ENCODE peak calls at places on chromosomes 16 and 17, in four cellular contexts. One of them, this sample, is unnamed. For H3K27me3, the result is how much of the 10 kb centered on the place peaks cover.

GRCh38 chr16:74767749-74768148 is 6.9 kb downstream of the FA2H start:
- DNase-seq in fibroblast of lung: no peak
- DNase-seq in psoas muscle: no peak
- DNase-seq in brain microvascular endothelial cell: no peak
- DNase-seq in this sample: no peak

GRCh38 chr16:23496826-23497542 is 13.3 kb downstream of the GGA2 start:
- DNase-seq in fibroblast of lung: peak
- DNase-seq in psoas muscle: no peak
- DNase-seq in brain microvascular endothelial cell: peak
- DNase-seq in this sample: peak

GRCh38 chr17:2904135-2904534 is 107.9 kb downstream of the RAP1GAP2 start:
- DNase-seq in fibroblast of lung: no peak
- DNase-seq in psoas muscle: no peak
- DNase-seq in brain microvascular endothelial cell: peak
- DNase-seq in this sample: no peak

GRCh38 chr17:7982171-7982570 is 20.2 kb upstream of the GUCY2D start:
- DNase-seq in fibroblast of lung: peak
- DNase-seq in psoas muscle: no peak
- DNase-seq in brain microvascular endothelial cell: peak
- DNase-seq in this sample: no peak

GRCh38 chr16:68499011-68499410 is 40.1 kb upstream of the ZFP90 start:
- DNase-seq in fibroblast of lung: no peak
- DNase-seq in psoas muscle: no peak
- DNase-seq in brain microvascular endothelial cell: no peak
- DNase-seq in this sample: no peak

GRCh38 chr17:82228842-82229685 is at the start of gene SLC16A3:
- DNase-seq in fibroblast of lung: peak
- DNase-seq in psoas muscle: peak
- DNase-seq in brain microvascular endothelial cell: no peak
- DNase-seq in this sample: no peak

GRCh38 chr17:21061971-21062526 is 19.2 kb upstream of the USP22 start:
- DNase-seq in fibroblast of lung: no peak
- DNase-seq in psoas muscle: no peak
- DNase-seq in brain microvascular endothelial cell: no peak
- DNase-seq in this sample: no peak

GRCh38 chr16:49520684-49521083 is 147.1 kb downstream of the C16orf78 start:
- DNase-seq in fibroblast of lung: no peak
- DNase-seq in psoas muscle: no peak
- DNase-seq in brain microvascular endothelial cell: no peak
- DNase-seq in this sample: no peak

GRCh38 chr17:6461792-6462524 is 17.7 kb downstream of the PIMREG start:
- DNase-seq in fibroblast of lung: no peak
- DNase-seq in psoas muscle: no peak
- DNase-seq in brain microvascular endothelial cell: no peak
- DNase-seq in this sample: no peak

GRCh38 chr17:8922451-8922850 is 43.1 kb downstream of the PIK3R5 start:
- DNase-seq in fibroblast of lung: peak
- DNase-seq in psoas muscle: no peak
- DNase-seq in brain microvascular endothelial cell: peak
- DNase-seq in this sample: peak

GRCh38 chr17:17808706-17809432 is 27.9 kb downstream of the SREBF1 start:
- DNase-seq in fibroblast of lung: peak
- DNase-seq in psoas muscle: no peak
- DNase-seq in brain microvascular endothelial cell: no peak
- DNase-seq in this sample: no peak

GRCh38 chr17:80871341-80871740 is 120.3 kb upstream of the CHMP6 start:
- DNase-seq in fibroblast of lung: no peak
- DNase-seq in psoas muscle: peak
- DNase-seq in brain microvascular endothelial cell: no peak
- DNase-seq in this sample: no peak

GRCh38 chr16:53921042-53921441 is 217.1 kb downstream of the FTO start:
- DNase-seq in fibroblast of lung: no peak
- DNase-seq in psoas muscle: no peak
- DNase-seq in brain microvascular endothelial cell: no peak
- DNase-seq in this sample: no peak

GRCh38 chr16:12315330-12316138 is 339.0 kb downstream of the SNX29 start:
- DNase-seq in fibroblast of lung: no peak
- DNase-seq in psoas muscle: no peak
- DNase-seq in brain microvascular endothelial cell: no peak
- DNase-seq in this sample: no peak

GRCh38 chr16:78628526-78628925 is 529.1 kb downstream of the WWOX start:
- DNase-seq in fibroblast of lung: peak
- DNase-seq in psoas muscle: no peak
- DNase-seq in brain microvascular endothelial cell: peak
- DNase-seq in this sample: no peak

GRCh38 chr16:69241911-69242310 is 54.9 kb downstream of the SNTB2 start:
- DNase-seq in fibroblast of lung: peak
- DNase-seq in psoas muscle: no peak
- DNase-seq in brain microvascular endothelial cell: no peak
- DNase-seq in this sample: no peak

GRCh38 chr16:57527027-57527426 is 9.3 kb downstream of the CCDC102A start:
- DNase-seq in fibroblast of lung: no peak
- DNase-seq in psoas muscle: no peak
- DNase-seq in brain microvascular endothelial cell: no peak
- DNase-seq in this sample: no peak

GRCh38 chr16:30731411-30731810 is 16.8 kb upstream of the PHKG2 start:
- DNase-seq in fibroblast of lung: no peak
- DNase-seq in psoas muscle: no peak
- DNase-seq in brain microvascular endothelial cell: no peak
- DNase-seq in this sample: no peak

GRCh38 chr16:70460737-70461261 is 6.4 kb downstream of the FCSK start:
- DNase-seq in fibroblast of lung: no peak
- DNase-seq in psoas muscle: no peak
- DNase-seq in brain microvascular endothelial cell: no peak
- DNase-seq in this sample: no peak

GRCh38 chr17:40124279-40125141 is 2.7 kb downstream of the MSL1 start:
- DNase-seq in fibroblast of lung: peak
- DNase-seq in psoas muscle: no peak
- DNase-seq in brain microvascular endothelial cell: no peak
- DNase-seq in this sample: no peak

DNA sequence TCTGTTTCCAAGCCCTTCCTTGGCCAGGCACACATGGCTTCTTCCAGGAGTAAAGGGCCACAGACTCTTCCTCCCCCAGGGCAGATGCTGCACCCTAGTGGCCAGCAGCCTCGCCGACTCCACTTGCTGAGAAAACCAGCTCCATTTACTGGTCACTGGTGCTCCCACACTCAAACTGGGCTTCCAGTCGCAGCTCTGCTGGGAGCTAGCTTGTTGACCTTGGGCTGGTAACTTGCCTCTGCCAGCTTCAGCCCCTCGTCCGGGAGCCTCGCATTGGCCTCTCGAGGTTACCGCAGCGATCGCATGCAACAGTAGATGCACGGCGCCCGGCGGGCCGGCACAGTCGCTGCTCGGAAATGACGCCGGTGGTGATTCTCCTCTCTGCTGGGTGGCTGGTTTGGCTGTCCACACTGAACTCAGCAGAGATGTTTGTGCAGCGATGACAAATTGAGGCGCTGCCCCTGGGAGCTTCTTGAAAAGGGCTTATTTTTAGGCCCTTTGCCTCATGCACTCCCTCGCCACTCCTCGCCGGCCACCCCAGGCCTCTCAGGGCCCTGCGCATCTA is 81.7 kb upstream of the PLCG2 start:
- DNase-seq in fibroblast of lung: peak
- DNase-seq in psoas muscle: no peak
- DNase-seq in brain microvascular endothelial cell: peak
- DNase-seq in this sample: peak
- TF ChIP-seq CTCF in fibroblast of lung: peak
- TF ChIP-seq CTCF in psoas muscle: peak
- TF ChIP-seq CTCF in brain microvascular endothelial cell: peak
- TF ChIP-seq CTCF in this sample: peak

DNA sequence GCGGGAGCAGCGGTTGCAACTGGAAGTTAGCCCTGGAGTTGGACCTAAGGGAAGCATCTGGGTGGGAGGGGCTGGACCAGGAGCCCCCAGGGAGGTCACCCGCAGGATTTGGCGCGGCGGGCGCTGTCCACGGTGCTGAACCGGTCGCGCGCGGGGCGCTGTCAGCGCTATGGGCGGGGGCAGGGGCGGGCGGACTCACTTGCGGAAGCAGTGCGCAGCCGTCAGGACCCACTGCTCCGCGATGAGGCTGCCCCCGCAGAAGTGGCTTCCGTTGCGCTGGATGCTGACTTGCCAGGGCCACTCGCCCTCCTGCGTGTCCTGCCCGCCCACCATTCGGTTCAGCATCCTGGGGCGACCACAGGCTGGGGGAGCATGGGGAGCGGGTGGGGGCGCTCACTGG is 4.5 kb downstream of the PRSS27 start:
- DNase-seq in fibroblast of lung: peak
- DNase-seq in psoas muscle: peak
- DNase-seq in brain microvascular endothelial cell: peak
- DNase-seq in this sample: no peak
- H3K4me3 ChIP-seq in fibroblast of lung: no peak
- H3K4me3 ChIP-seq in psoas muscle: no peak
- H3K4me3 ChIP-seq in brain microvascular endothelial cell: peak
- H3K4me3 ChIP-seq in this sample: no peak

DNA sequence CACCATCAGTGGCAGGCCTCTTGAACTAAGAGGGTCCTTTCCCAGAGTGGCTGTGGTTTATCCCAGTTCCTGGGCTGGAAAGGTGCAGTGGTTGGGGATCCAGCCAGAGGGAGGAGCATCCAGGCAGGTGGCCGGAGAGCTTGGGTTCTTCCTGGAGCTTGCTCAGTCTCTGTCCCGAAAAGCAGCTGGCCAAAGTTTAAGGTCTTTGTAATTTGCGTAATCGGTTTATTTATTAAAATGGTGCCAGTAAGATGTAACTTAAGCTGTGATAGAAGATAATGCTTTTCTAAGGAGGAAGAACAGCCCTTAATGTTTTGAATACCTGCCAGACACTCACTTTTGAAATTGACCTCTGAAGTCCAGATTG is 209.5 kb downstream of the CCDC182 start:
- DNase-seq in fibroblast of lung: no peak
- DNase-seq in psoas muscle: no peak
- DNase-seq in brain microvascular endothelial cell: no peak
- DNase-seq in this sample: no peak
- H3K27me3 ChIP-seq in fibroblast of lung: under half
- H3K27me3 ChIP-seq in psoas muscle: under half
- H3K27me3 ChIP-seq in brain microvascular endothelial cell: under half
- H3K27me3 ChIP-seq in this sample: under half

DNA sequence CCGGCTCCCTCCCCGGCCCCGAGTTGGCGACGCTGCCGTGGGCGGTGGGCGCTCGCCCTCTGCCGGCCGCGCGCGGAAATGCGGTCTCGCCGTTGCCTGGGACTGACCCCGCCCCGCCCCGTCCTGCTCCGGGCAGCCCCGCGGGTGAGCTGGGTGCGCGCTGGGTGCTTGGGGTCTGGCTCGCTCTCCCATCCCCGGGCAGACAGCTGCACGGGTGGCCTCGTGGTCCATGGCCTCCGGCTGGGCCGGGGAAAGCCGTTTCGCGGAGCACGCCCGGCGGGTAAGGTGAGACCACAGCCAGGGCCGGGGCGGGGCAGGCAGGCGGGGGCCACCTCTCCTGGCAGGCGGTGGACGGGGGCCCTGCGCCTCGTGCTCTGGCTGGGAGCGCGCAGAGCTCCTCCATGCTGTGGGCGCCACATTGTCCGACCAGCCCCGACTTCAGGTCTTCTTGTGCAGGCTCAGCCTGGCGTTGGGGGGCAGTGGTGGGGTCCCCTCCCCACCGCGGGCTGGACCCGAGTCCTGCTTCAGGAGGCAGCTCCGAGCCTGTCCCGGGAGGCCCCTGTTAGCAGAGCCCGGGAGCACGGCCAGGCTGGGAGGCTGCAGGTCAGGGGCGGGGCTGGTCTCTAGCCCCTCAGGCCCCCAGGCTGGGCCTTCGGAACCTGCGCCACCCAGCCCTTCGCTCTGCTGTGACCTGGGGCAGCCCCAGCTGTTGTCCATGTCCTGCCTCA is 7.0 kb upstream of the C1QTNF8 start:
- DNase-seq in fibroblast of lung: no peak
- DNase-seq in psoas muscle: peak
- DNase-seq in brain microvascular endothelial cell: no peak
- DNase-seq in this sample: no peak
- TF ChIP-seq CTCF in fibroblast of lung: peak
- TF ChIP-seq CTCF in psoas muscle: peak
- TF ChIP-seq CTCF in brain microvascular endothelial cell: peak
- TF ChIP-seq CTCF in this sample: peak

GRCh38 chr17:5000237-5000639 is 2.5 kb downstream of the KIF1C start:
- DNase-seq in fibroblast of lung: no peak
- DNase-seq in psoas muscle: peak
- DNase-seq in brain microvascular endothelial cell: no peak
- DNase-seq in this sample: no peak
- H3K4me3 ChIP-seq in fibroblast of lung: peak
- H3K4me3 ChIP-seq in psoas muscle: peak
- H3K4me3 ChIP-seq in brain microvascular endothelial cell: no peak
- H3K4me3 ChIP-seq in this sample: no peak

DNA sequence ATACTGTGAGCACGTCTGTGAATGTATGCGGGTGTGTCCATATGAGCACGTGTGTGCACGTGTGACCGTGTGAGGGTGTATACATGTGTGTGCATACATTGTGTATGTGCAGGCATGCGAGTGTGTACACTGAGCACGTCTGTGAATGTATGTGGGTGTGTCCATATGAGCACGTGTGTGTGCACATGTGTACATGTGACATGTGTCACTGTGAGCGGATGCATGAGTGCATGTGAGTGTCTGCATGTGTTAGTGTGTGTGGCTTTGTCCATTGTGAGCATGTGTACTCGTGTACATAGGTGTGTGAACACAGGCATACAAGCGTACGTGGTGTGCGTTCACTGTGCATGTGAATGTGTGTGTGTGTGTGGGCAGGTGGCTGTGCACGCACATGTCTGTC is 17.5 kb upstream of the ACSF3 start:
- DNase-seq in fibroblast of lung: no peak
- DNase-seq in psoas muscle: no peak
- DNase-seq in brain microvascular endothelial cell: no peak
- DNase-seq in this sample: no peak
- H3K27me3 ChIP-seq in fibroblast of lung: under half
- H3K27me3 ChIP-seq in psoas muscle: under half
- H3K27me3 ChIP-seq in brain microvascular endothelial cell: under half
- H3K27me3 ChIP-seq in this sample: under half